ENCODE peak calls at places on chromosomes 7 and 10, in ten cellular contexts. S, G, W, J, Y, U, M, T, Z and H are unnamed samples.

GRCh38 chr7:1432411-1433082 is 26.7 kb downstream of the MICALL2 start:
- DNase-seq in J (no peak), M (no peak), U (peak; percentile 87), S (peak; percentile 66), W (peak; percentile 41), Y (no peak), T (peak; percentile 78), G (no peak), Z (peak; percentile 69), H (peak; percentile 93)

GRCh38 chr10:121608669-121609190 is 10.5 kb upstream of the FGFR2 start:
- DNase-seq in Y (no peak), W (no peak), Z (peak; percentile 26), G (no peak), U (peak; percentile 93), S (peak; percentile 60), J (no peak), M (peak; percentile 72), T (peak; percentile 71), H (no peak)

GRCh38 chr7:156639426-156640256 is 933 bp upstream of the RNF32 start:
- DNase-seq in Y (no peak), Z (no peak), M (peak; percentile 60), G (no peak), U (no peak), S (no peak), J (no peak), W (no peak), T (no peak), H (no peak)

GRCh38 chr7:131090188-131090587 is 237.5 kb upstream of the MKLN1 start:
- DNase-seq in J (no peak), G (no peak), T (no peak), S (no peak), M (no peak), Z (no peak), U (no peak), Y (no peak), W (no peak), H (no peak)

GRCh38 chr7:1422512-1423265 is 36.6 kb downstream of the MICALL2 start:
- DNase-seq in M (peak; percentile 40), S (no peak), G (no peak), W (no peak), Y (no peak), J (no peak), U (peak; percentile 69), T (no peak), Z (no peak), H (no peak)

GRCh38 chr7:83468251-83468739 is 180.6 kb downstream of the SEMA3E start:
- DNase-seq in W (peak; percentile 24), U (no peak), M (peak; percentile 52), J (peak; percentile 89), S (peak; percentile 84), Y (peak; percentile 60), T (peak; percentile 24), Z (no peak), G (peak; percentile 94), H (peak; percentile 92)

GRCh38 chr10:75464478-75465090 is 33.2 kb downstream of the LRMDA start:
- DNase-seq in G (no peak), J (no peak), W (no peak), T (no peak), S (no peak), M (no peak), Y (no peak), U (no peak), Z (no peak), H (no peak)

GRCh38 chr7:50351267-50351666 is 46.8 kb downstream of the IKZF1 start:
- DNase-seq in Z (no peak), S (no peak), J (no peak), T (no peak), W (no peak), Y (no peak), G (no peak), U (no peak), M (no peak), H (no peak)

GRCh38 chr10:70268376-70268775 is 15.4 kb downstream of the NPFFR1 start:
- DNase-seq in G (no peak), Z (no peak), S (no peak), U (no peak), M (no peak), J (no peak), W (no peak), Y (no peak), T (no peak), H (no peak)

GRCh38 chr10:125840955-125841354 is 17.6 kb downstream of the BCCIP start:
- DNase-seq in Z (no peak), T (no peak), Y (no peak), M (no peak), U (no peak), G (no peak), S (no peak), J (no peak), W (no peak), H (no peak)

GRCh38 chr10:86942441-86943315 is 14.7 kb downstream of the MMRN2 start:
- DNase-seq in U (peak; percentile 86), T (peak; percentile 46), J (no peak), Z (no peak), Y (peak; percentile 2), M (no peak), S (no peak), W (no peak), G (no peak), H (peak; percentile 83)

GRCh38 chr7:88347098-88347497 is 40.4 kb upstream of the STEAP4 start:
- DNase-seq in M (no peak), J (no peak), W (no peak), S (no peak), G (no peak), Y (no peak), U (no peak), T (no peak), Z (no peak), H (no peak)

GRCh38 chr10:25815236-25815635 is 118.8 kb upstream of the MYO3A start:
- DNase-seq in Z (no peak), U (no peak), S (no peak), J (no peak), T (no peak), Y (no peak), G (no peak), M (no peak), W (no peak), H (no peak)

GRCh38 chr7:47211467-47212121 is 370.3 kb downstream of the TNS3 start:
- DNase-seq in W (no peak), Z (no peak), Y (no peak), T (no peak), G (no peak), J (no peak), M (no peak), U (no peak), S (no peak), H (no peak)

GRCh38 chr7:47285860-47286491 is 295.9 kb downstream of the TNS3 start:
- DNase-seq in W (no peak), U (no peak), S (no peak), G (peak; percentile 98), J (peak; percentile 71), Z (no peak), Y (no peak), M (no peak), T (no peak), H (no peak)

GRCh38 chr10:71812016-71812912 is 38.8 kb downstream of the PSAP start:
- DNase-seq in U (peak; percentile 96), Z (peak; percentile 80), Y (no peak), G (no peak), M (peak; percentile 80), J (no peak), T (peak; percentile 78), S (peak; percentile 82), W (peak; percentile 56), H (no peak)

GRCh38 chr10:116216676-116217075 is 56.3 kb downstream of the GFRA1 start:
- DNase-seq in M (no peak), J (no peak), S (no peak), Y (no peak), T (no peak), W (no peak), U (no peak), Z (no peak), G (no peak), H (no peak)

GRCh38 chr10:133096616-133097269 is 9.0 kb downstream of the ADGRA1 start:
- DNase-seq in G (no peak), W (no peak), Z (no peak), T (no peak), M (no peak), Y (no peak), J (no peak), S (no peak), U (peak; percentile 76), H (no peak)
- TF ChIP-seq CTCF in G (peak; percentile 13), W (no peak), Z (no peak), T (no peak), M (no peak), Y (no peak), J (no peak), S (no peak), U (peak; percentile 20), H (no peak)

GRCh38 chr7:94295805-94296204 is 98.9 kb upstream of the COL1A2 start:
- DNase-seq in W (no peak), M (no peak), G (peak; percentile 60), T (peak; percentile 28), S (peak; percentile 18), J (no peak), Y (no peak), U (no peak), Z (no peak), H (no peak)
- TF ChIP-seq CTCF in W (no peak), M (no peak), G (peak; percentile 75), T (peak; percentile 44), S (peak; percentile 66), J (peak; percentile 53), Y (no peak), U (peak; percentile 46), Z (no peak), H (peak; percentile 81)

DNA sequence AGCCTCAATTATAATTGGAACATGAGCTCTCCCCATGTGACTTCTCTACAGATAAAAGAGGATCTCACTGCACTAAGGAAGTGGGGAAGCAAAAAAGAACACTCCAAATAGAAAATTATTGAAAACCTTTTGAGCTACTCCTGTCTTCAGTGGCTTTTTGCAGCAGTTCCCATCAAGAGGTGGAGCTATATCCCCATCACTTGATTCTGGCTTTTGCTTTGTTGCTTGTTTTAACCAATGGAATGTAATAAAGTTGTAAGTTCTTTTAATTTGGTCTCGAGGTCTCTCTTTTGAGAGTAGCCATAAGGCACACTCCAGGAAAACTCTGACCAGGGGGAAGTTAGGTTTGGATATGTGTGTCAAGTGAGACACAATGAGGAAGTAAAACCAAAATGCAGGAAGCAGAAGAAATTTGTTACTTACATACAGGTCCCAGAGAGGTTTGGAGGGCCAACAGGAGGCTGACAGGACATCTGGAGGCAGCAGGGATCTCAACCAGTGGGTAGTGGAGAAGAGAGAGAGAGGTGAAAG is 569.4 kb downstream of the HTR7 start:
- DNase-seq in J (no peak), Z (no peak), G (no peak), U (no peak), W (no peak), M (no peak), T (no peak), S (no peak), Y (no peak), H (no peak)
- TF ChIP-seq CTCF in J (peak; percentile 31), Z (no peak), G (peak; percentile 53), U (no peak), W (no peak), M (no peak), T (no peak), S (no peak), Y (no peak), H (peak; percentile 70)

DNA sequence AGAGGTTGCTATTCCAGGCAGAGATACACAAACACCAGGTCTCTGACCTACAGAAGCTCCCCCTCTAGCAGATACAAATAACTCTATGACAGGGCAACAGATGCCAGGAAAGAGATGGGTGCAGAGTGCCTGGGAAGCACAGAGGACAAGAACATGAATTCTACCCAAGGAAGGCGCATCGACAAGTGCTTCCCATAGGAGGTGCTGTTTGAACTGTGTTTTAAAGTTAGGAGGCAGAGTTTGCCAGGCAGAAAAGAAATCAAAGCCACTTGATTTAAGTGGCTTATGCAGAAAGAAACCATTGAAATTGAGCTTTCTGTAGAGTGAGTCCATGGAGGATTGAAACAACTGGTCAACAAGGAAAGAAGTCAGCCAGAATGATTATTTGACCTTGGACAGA is 35.3 kb upstream of the EGR2 start:
- DNase-seq in J (no peak), T (no peak), Z (peak; percentile 39), Y (no peak), M (no peak), G (no peak), W (no peak), S (no peak), U (no peak), H (no peak)
- TF ChIP-seq CTCF in J (no peak), T (no peak), Z (peak; percentile 77), Y (no peak), M (no peak), G (peak; percentile 12), W (no peak), S (peak; percentile 7), U (no peak), H (peak; percentile 15)